ENCODE peak calls at places on chromosomes 3 and 15, in five cellular contexts. One of them, this sample, is unnamed.

GRCh38 chr3:184868477-184868876 is 56.5 kb downstream of the VPS8 start:
- DNase-seq in pancreas: no peak
- DNase-seq in heart left ventricle: no peak
- DNase-seq in astrocyte: no peak
- DNase-seq in adrenal gland: no peak
- DNase-seq in this sample: no peak

GRCh38 chr3:43159496-43160255 is 53.8 kb upstream of the POMGNT2 start:
- DNase-seq in pancreas: no peak
- DNase-seq in heart left ventricle: no peak
- DNase-seq in astrocyte: no peak
- DNase-seq in adrenal gland: no peak
- DNase-seq in this sample: no peak

GRCh38 chr3:45021936-45022335 is 4.2 kb upstream of the CLEC3B start:
- DNase-seq in pancreas: no peak
- DNase-seq in heart left ventricle: no peak
- DNase-seq in astrocyte: no peak
- DNase-seq in adrenal gland: no peak
- DNase-seq in this sample: no peak

GRCh38 chr15:69389426-69389825 is 24.7 kb upstream of the KIF23 start:
- DNase-seq in pancreas: peak; percentile 60
- DNase-seq in heart left ventricle: no peak
- DNase-seq in astrocyte: no peak
- DNase-seq in adrenal gland: peak; percentile 81
- DNase-seq in this sample: no peak

GRCh38 chr3:132592211-132592610 is 4.9 kb upstream of the ACKR4 start:
- DNase-seq in pancreas: no peak
- DNase-seq in heart left ventricle: no peak
- DNase-seq in astrocyte: no peak
- DNase-seq in adrenal gland: no peak
- DNase-seq in this sample: no peak

GRCh38 chr15:76433798-76434400 is 97.3 kb downstream of the ISL2 start:
- DNase-seq in pancreas: no peak
- DNase-seq in heart left ventricle: no peak
- DNase-seq in astrocyte: peak; percentile 48
- DNase-seq in adrenal gland: no peak
- DNase-seq in this sample: no peak

GRCh38 chr3:139934557-139935070 is 371 bp upstream of the CLSTN2 start:
- DNase-seq in pancreas: peak; percentile 57
- DNase-seq in heart left ventricle: peak; percentile 47
- DNase-seq in astrocyte: peak; percentile 40
- DNase-seq in adrenal gland: peak; percentile 71
- DNase-seq in this sample: no peak

GRCh38 chr3:59127071-59127470 is 77.2 kb upstream of the CFAP20DC start:
- DNase-seq in pancreas: no peak
- DNase-seq in heart left ventricle: no peak
- DNase-seq in astrocyte: peak; percentile 90
- DNase-seq in adrenal gland: no peak
- DNase-seq in this sample: no peak

GRCh38 chr15:39618063-39618823 is 37.4 kb downstream of the THBS1 start:
- DNase-seq in pancreas: no peak
- DNase-seq in heart left ventricle: no peak
- DNase-seq in astrocyte: no peak
- DNase-seq in adrenal gland: no peak
- DNase-seq in this sample: no peak

GRCh38 chr3:70728311-70728710 is 415.9 kb upstream of the MDFIC2 start:
- DNase-seq in pancreas: no peak
- DNase-seq in heart left ventricle: no peak
- DNase-seq in astrocyte: peak; percentile 66
- DNase-seq in adrenal gland: no peak
- DNase-seq in this sample: no peak

GRCh38 chr15:96160269-96160668 is 170.2 kb upstream of the NR2F2 start:
- DNase-seq in pancreas: peak; percentile 45
- DNase-seq in heart left ventricle: peak; percentile 56
- DNase-seq in astrocyte: peak; percentile 43
- DNase-seq in adrenal gland: peak; percentile 49
- DNase-seq in this sample: no peak

GRCh38 chr3:150605998-150606641 is 3.0 kb downstream of the SELENOT start:
- DNase-seq in pancreas: no peak
- DNase-seq in heart left ventricle: no peak
- DNase-seq in astrocyte: no peak
- DNase-seq in adrenal gland: no peak
- DNase-seq in this sample: no peak

GRCh38 chr3:150603888-150604319 is 783 bp downstream of the SELENOT start:
- DNase-seq in pancreas: no peak
- DNase-seq in heart left ventricle: no peak
- DNase-seq in astrocyte: no peak
- DNase-seq in adrenal gland: no peak
- DNase-seq in this sample: no peak

GRCh38 chr3:150599611-150600297 is 3.4 kb upstream of the SELENOT start:
- DNase-seq in pancreas: no peak
- DNase-seq in heart left ventricle: no peak
- DNase-seq in astrocyte: peak; percentile 85
- DNase-seq in adrenal gland: peak; percentile 68
- DNase-seq in this sample: no peak

GRCh38 chr3:150603090-150603887 is at the start of gene SELENOT:
- DNase-seq in pancreas: peak; percentile 91
- DNase-seq in heart left ventricle: peak; percentile 95
- DNase-seq in astrocyte: peak; percentile 87
- DNase-seq in adrenal gland: peak; percentile 96
- DNase-seq in this sample: peak; percentile 92

GRCh38 chr3:150602426-150603089 is 563 bp upstream of the SELENOT start:
- DNase-seq in pancreas: no peak
- DNase-seq in heart left ventricle: no peak
- DNase-seq in astrocyte: no peak
- DNase-seq in adrenal gland: no peak
- DNase-seq in this sample: no peak
- H3K4me1 ChIP-seq in pancreas: peaks cover 30% of the 10 kb centered on the region
- H3K4me1 ChIP-seq in heart left ventricle: peaks cover 41% of the 10 kb centered on the region
- H3K4me1 ChIP-seq in astrocyte: peaks cover 27% of the 10 kb centered on the region
- H3K4me1 ChIP-seq in adrenal gland: peaks cover 44% of the 10 kb centered on the region
- H3K4me1 ChIP-seq in this sample: peaks cover 36% of the 10 kb centered on the region

GRCh38 chr15:100175406-100176114 is 166.2 kb downstream of the ADAMTS17 start:
- DNase-seq in pancreas: no peak
- DNase-seq in heart left ventricle: no peak
- DNase-seq in astrocyte: no peak
- DNase-seq in adrenal gland: no peak
- DNase-seq in this sample: no peak

GRCh38 chr15:100172356-100173024 is 169.3 kb downstream of the ADAMTS17 start:
- DNase-seq in pancreas: no peak
- DNase-seq in heart left ventricle: no peak
- DNase-seq in astrocyte: no peak
- DNase-seq in adrenal gland: no peak
- DNase-seq in this sample: no peak

GRCh38 chr15:100171411-100171810 is 170.4 kb downstream of the ADAMTS17 start:
- DNase-seq in pancreas: no peak
- DNase-seq in heart left ventricle: no peak
- DNase-seq in astrocyte: no peak
- DNase-seq in adrenal gland: no peak
- DNase-seq in this sample: no peak

GRCh38 chr15:100170673-100171210 is 171.0 kb downstream of the ADAMTS17 start:
- DNase-seq in pancreas: no peak
- DNase-seq in heart left ventricle: no peak
- DNase-seq in astrocyte: no peak
- DNase-seq in adrenal gland: no peak
- DNase-seq in this sample: peak; percentile 43

DNA sequence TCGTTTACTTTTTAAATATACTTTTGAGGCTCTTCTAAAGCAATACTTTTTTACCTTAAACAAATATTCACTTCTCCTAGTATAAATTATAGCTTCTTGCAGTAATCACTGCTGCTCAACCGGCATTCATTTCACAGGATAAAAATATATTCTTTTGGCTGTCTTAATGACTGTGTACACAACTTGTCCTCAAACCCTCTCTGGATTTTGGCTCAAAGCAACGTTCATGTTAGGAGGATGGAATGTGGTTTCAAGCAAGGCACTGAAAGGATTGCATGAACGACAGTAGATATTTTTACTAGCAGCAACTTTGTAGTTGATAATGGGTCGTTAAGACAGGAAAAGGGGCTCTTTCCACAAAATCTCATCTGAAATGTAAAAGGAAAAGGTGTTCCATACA is 167.2 kb downstream of the ADAMTS17 start:
- DNase-seq in pancreas: no peak
- DNase-seq in heart left ventricle: no peak
- DNase-seq in astrocyte: no peak
- DNase-seq in adrenal gland: no peak
- DNase-seq in this sample: no peak
- H3K27ac ChIP-seq in pancreas: no peak overlapping the region
- H3K27ac ChIP-seq in heart left ventricle: no peak overlapping the region
- H3K27ac ChIP-seq in astrocyte: no peak overlapping the region
- H3K27ac ChIP-seq in adrenal gland: no peak overlapping the region
- H3K27ac ChIP-seq in this sample: no peak overlapping the region

GRCh38 chr3:127620637-127621375 is 8.2 kb upstream of the PODXL2 start:
- DNase-seq in pancreas: no peak
- DNase-seq in heart left ventricle: no peak
- DNase-seq in astrocyte: no peak
- DNase-seq in adrenal gland: no peak
- DNase-seq in this sample: no peak
- H3K36me3 ChIP-seq in pancreas: no peaks in the 10 kb centered on the region
- H3K36me3 ChIP-seq in heart left ventricle: peaks cover 35% of the 10 kb centered on the region
- H3K36me3 ChIP-seq in astrocyte: peaks cover 15% of the 10 kb centered on the region
- H3K36me3 ChIP-seq in adrenal gland: no peaks in the 10 kb centered on the region
- H3K36me3 ChIP-seq in this sample: no peaks in the 10 kb centered on the region

DNA sequence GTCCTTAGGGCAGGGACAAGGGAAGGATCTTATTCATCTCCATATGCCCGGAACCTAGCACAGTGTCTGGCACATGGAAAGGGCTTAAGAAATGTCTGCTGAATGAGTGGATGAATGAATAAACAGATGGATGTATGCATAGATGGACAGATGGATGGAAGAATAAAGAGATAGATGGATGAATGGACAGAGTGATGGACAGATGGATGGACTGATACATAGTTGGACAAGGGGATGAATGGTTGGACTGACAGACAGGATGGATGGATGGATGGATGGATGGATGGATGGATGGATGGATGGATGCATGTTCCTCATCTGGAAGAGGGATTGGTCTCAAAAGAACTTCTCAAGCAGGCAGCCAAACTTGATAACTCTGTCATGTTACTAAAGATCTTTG is 177.6 kb downstream of the MEGF11 start:
- DNase-seq in pancreas: no peak
- DNase-seq in heart left ventricle: no peak
- DNase-seq in astrocyte: no peak
- DNase-seq in adrenal gland: no peak
- DNase-seq in this sample: no peak
- H3K4me1 ChIP-seq in pancreas: peaks cover 25% of the 10 kb centered on the region
- H3K4me1 ChIP-seq in heart left ventricle: no peaks in the 10 kb centered on the region
- H3K4me1 ChIP-seq in astrocyte: peaks cover 7% of the 10 kb centered on the region
- H3K4me1 ChIP-seq in adrenal gland: peaks cover 22% of the 10 kb centered on the region
- H3K4me1 ChIP-seq in this sample: no peaks in the 10 kb centered on the region

GRCh38 chr3:189349772-189350171 is 178.0 kb downstream of the TPRG1 start:
- DNase-seq in pancreas: no peak
- DNase-seq in heart left ventricle: no peak
- DNase-seq in astrocyte: peak; percentile 63
- DNase-seq in adrenal gland: no peak
- DNase-seq in this sample: no peak

GRCh38 chr3:189355481-189356201 is 183.9 kb downstream of the TPRG1 start:
- DNase-seq in pancreas: no peak
- DNase-seq in heart left ventricle: no peak
- DNase-seq in astrocyte: peak; percentile 80
- DNase-seq in adrenal gland: peak; percentile 20
- DNase-seq in this sample: peak; percentile 54

GRCh38 chr3:189355115-189355480 is 183.3 kb downstream of the TPRG1 start:
- DNase-seq in pancreas: no peak
- DNase-seq in heart left ventricle: no peak
- DNase-seq in astrocyte: no peak
- DNase-seq in adrenal gland: no peak
- DNase-seq in this sample: no peak

GRCh38 chr3:189353318-189353958 is 181.7 kb downstream of the TPRG1 start:
- DNase-seq in pancreas: no peak
- DNase-seq in heart left ventricle: no peak
- DNase-seq in astrocyte: no peak
- DNase-seq in adrenal gland: no peak
- DNase-seq in this sample: no peak

GRCh38 chr3:189353988-189354735 is 182.4 kb downstream of the TPRG1 start:
- DNase-seq in pancreas: no peak
- DNase-seq in heart left ventricle: no peak
- DNase-seq in astrocyte: no peak
- DNase-seq in adrenal gland: no peak
- DNase-seq in this sample: no peak
- H3K27ac ChIP-seq in pancreas: no peak overlapping the region
- H3K27ac ChIP-seq in heart left ventricle: no peak overlapping the region
- H3K27ac ChIP-seq in astrocyte: no peak overlapping the region
- H3K27ac ChIP-seq in adrenal gland: no peak overlapping the region
- H3K27ac ChIP-seq in this sample: no peak overlapping the region

DNA sequence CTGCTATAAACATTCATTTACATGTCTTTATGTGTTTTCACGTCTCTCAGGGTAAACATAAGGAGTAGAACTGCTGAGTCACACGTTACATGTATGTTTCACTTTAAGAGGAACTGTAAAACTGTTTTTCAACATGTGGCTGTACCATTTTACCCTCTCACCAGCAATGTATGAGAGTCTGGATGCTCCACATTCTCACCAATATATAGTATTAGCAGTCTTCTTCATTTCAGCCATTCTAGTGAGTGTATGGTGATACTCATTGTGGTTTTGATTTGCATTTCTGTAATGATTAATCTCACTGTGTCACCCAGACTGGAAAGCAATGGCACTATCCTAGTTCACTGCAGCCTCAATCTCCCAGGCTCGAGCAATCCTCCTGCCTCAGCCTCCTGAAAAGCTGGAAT is 37.1 kb downstream of the PHC3 start:
- DNase-seq in pancreas: no peak
- DNase-seq in heart left ventricle: no peak
- DNase-seq in astrocyte: no peak
- DNase-seq in adrenal gland: no peak
- DNase-seq in this sample: no peak
- H3K36me3 ChIP-seq in pancreas: peaks cover 7% of the 10 kb centered on the region
- H3K36me3 ChIP-seq in heart left ventricle: peaks cover 58% of the 10 kb centered on the region
- H3K36me3 ChIP-seq in astrocyte: peaks cover 7% of the 10 kb centered on the region
- H3K36me3 ChIP-seq in adrenal gland: no peaks in the 10 kb centered on the region
- H3K36me3 ChIP-seq in this sample: peaks cover 4% of the 10 kb centered on the region

GRCh38 chr3:15798533-15799245 is 910 bp upstream of the ANKRD28 start:
- DNase-seq in pancreas: no peak
- DNase-seq in heart left ventricle: no peak
- DNase-seq in astrocyte: no peak
- DNase-seq in adrenal gland: no peak
- DNase-seq in this sample: no peak

GRCh38 chr3:15796331-15796730 is 1.4 kb downstream of the ANKRD28 start:
- DNase-seq in pancreas: no peak
- DNase-seq in heart left ventricle: no peak
- DNase-seq in astrocyte: no peak
- DNase-seq in adrenal gland: no peak
- DNase-seq in this sample: no peak

GRCh38 chr3:15797600-15798303 is at the start of gene ANKRD28:
- DNase-seq in pancreas: no peak
- DNase-seq in heart left ventricle: no peak
- DNase-seq in astrocyte: peak; percentile 98
- DNase-seq in adrenal gland: no peak
- DNase-seq in this sample: no peak

GRCh38 chr3:15795563-15796308 is 2.0 kb downstream of the ANKRD28 start:
- DNase-seq in pancreas: no peak
- DNase-seq in heart left ventricle: no peak
- DNase-seq in astrocyte: peak; percentile 68
- DNase-seq in adrenal gland: no peak
- DNase-seq in this sample: no peak

GRCh38 chr3:15796771-15797599 is 794 bp downstream of the ANKRD28 start:
- DNase-seq in pancreas: no peak
- DNase-seq in heart left ventricle: no peak
- DNase-seq in astrocyte: peak; percentile 82
- DNase-seq in adrenal gland: peak; percentile 29
- DNase-seq in this sample: no peak
- H3K4me1 ChIP-seq in pancreas: peaks cover 35% of the 10 kb centered on the region
- H3K4me1 ChIP-seq in heart left ventricle: peaks cover 56% of the 10 kb centered on the region
- H3K4me1 ChIP-seq in astrocyte: peaks cover 23% of the 10 kb centered on the region
- H3K4me1 ChIP-seq in adrenal gland: peaks cover 62% of the 10 kb centered on the region
- H3K4me1 ChIP-seq in this sample: peaks cover 35% of the 10 kb centered on the region